ENCODE peak calls at places on chromosomes 16 and 17, in eight cellular contexts. L, U, D, K, A, V, J and B are unnamed samples.

GRCh38 chr16:70661918-70662641 is 15.7 kb downstream of the IL34 start:
- DNase-seq in J (no peak), U (peak), K (peak), L (no peak), A (no peak), V (no peak), D (no peak), B (no peak)

GRCh38 chr16:57736419-57737281 is 1.1 kb downstream of the KATNB1 start:
- DNase-seq in D (peak), V (no peak), L (peak), U (no peak), J (peak), K (peak), A (no peak), B (peak)

GRCh38 chr17:43034623-43035293 is 9.7 kb downstream of the RND2 start:
- DNase-seq in L (no peak), K (peak), A (no peak), D (no peak), U (no peak), J (no peak), V (peak), B (no peak)

GRCh38 chr17:82817947-82818346 is 21.9 kb downstream of the ZNF750 start:
- DNase-seq in J (no peak), V (no peak), L (no peak), D (no peak), U (no peak), A (no peak), K (no peak), B (no peak)

GRCh38 chr16:89863741-89864391 is 9.5 kb upstream of the TCF25 start:
- DNase-seq in U (no peak), L (peak), D (peak), A (no peak), J (peak), K (peak), V (peak), B (no peak)

GRCh38 chr17:42459983-42460300 is 1.3 kb downstream of the ATP6V0A1 start:
- DNase-seq in K (peak), J (no peak), L (peak), D (peak), V (no peak), A (no peak), U (no peak), B (no peak)

GRCh38 chr16:81522141-81522701 is 77.6 kb downstream of the CMIP start:
- DNase-seq in L (peak), U (peak), K (peak), J (no peak), A (no peak), V (no peak), D (peak), B (no peak)

GRCh38 chr17:76138234-76138895 is 2.7 kb downstream of the FOXJ1 start:
- DNase-seq in D (peak), V (no peak), U (no peak), A (peak), L (no peak), J (no peak), K (peak), B (no peak)

GRCh38 chr16:23482778-23483177 is 27.5 kb downstream of the GGA2 start:
- DNase-seq in J (no peak), U (no peak), D (no peak), V (no peak), L (peak), A (no peak), K (no peak), B (no peak)

GRCh38 chr17:74497471-74497870 is 31.0 kb downstream of the CD300A start:
- DNase-seq in U (no peak), V (no peak), K (no peak), D (no peak), L (no peak), A (no peak), J (no peak), B (no peak)

GRCh38 chr16:576823-577201 is 7.0 kb downstream of the PIGQ start:
- DNase-seq in K (no peak), U (no peak), L (no peak), J (no peak), A (no peak), V (no peak), D (peak), B (no peak)

GRCh38 chr17:79073016-79073705 is 1.5 kb upstream of the ENGASE start:
- DNase-seq in K (no peak), U (peak), J (no peak), V (no peak), L (no peak), A (no peak), D (no peak), B (no peak)

GRCh38 chr17:31371511-31372097 is 19.9 kb upstream of the RAB11FIP4 start:
- DNase-seq in U (no peak), D (no peak), L (no peak), A (no peak), K (no peak), V (no peak), J (no peak), B (no peak)

GRCh38 chr17:72592242-72592966 is 471.6 kb downstream of the SOX9 start:
- DNase-seq in U (peak), V (peak), D (peak), K (peak), L (no peak), A (peak), J (peak), B (peak)

GRCh38 chr16:56145369-56145768 is 45.9 kb upstream of the GNAO1 start:
- DNase-seq in A (no peak), J (no peak), D (peak), V (no peak), U (no peak), L (no peak), K (no peak), B (no peak)